ENCODE peak calls at places on chromosomes 3 and 15, in four cellular contexts. I is endothelial cell, N is fibroblast of the conjunctiva, R is kidney. F is an unnamed sample.

GRCh38 chr15:71753346-71753745 is 57.0 kb upstream of the NR2E3 start:
- DNase-seq in I (no peak), N (peak; percentile 23), R (no peak), F (no peak)

GRCh38 chr3:440826-441225 is 244.3 kb downstream of the CHL1 start:
- DNase-seq in I (no peak), N (no peak), R (no peak), F (no peak)

GRCh38 chr3:111590096-111590491 is 5.1 kb downstream of the ZBED2 start:
- DNase-seq in I (no peak), N (no peak), R (no peak), F (no peak)

GRCh38 chr15:48472756-48473155 is 141.5 kb downstream of the DUT start:
- DNase-seq in I (no peak), N (no peak), R (no peak), F (no peak)

GRCh38 chr3:4656059-4656458 is 162.9 kb downstream of the ITPR1 start:
- DNase-seq in I (peak; percentile 72), N (peak; percentile 51), R (peak; percentile 70), F (no peak)

GRCh38 chr15:36210426-36210825 is 369.0 kb upstream of the CDIN1 start:
- DNase-seq in I (no peak), N (no peak), R (no peak), F (no peak)

GRCh38 chr3:48504051-48504946 is at the start of gene SHISA5:
- DNase-seq in I (peak; percentile 73), N (peak; percentile 43), R (peak; percentile 95), F (no peak)

GRCh38 chr3:65793495-65794200 is 245.1 kb downstream of the MAGI1 start:
- DNase-seq in I (no peak), N (no peak), R (no peak), F (peak; percentile 38)

GRCh38 chr3:127680790-127681189 is 8.0 kb downstream of the ABTB1 start:
- DNase-seq in I (no peak), N (no peak), R (peak; percentile 64), F (no peak)

GRCh38 chr15:32119694-32120330 is 89.5 kb downstream of the CHRNA7 start:
- DNase-seq in I (no peak), N (no peak), R (no peak), F (no peak)

GRCh38 chr15:85564686-85565085 is 184.3 kb downstream of the AKAP13 start:
- DNase-seq in I (no peak), N (no peak), R (no peak), F (no peak)

GRCh38 chr15:100687532-100688215 is 85.3 kb downstream of the ASB7 start:
- DNase-seq in I (no peak), N (peak; percentile 78), R (no peak), F (no peak)

GRCh38 chr15:45611305-45611704 is 23.5 kb upstream of the SQOR start:
- DNase-seq in I (no peak), N (no peak), R (no peak), F (no peak)

GRCh38 chr3:30596161-30596560 is 10.2 kb upstream of the TGFBR2 start:
- DNase-seq in I (no peak), N (no peak), R (no peak), F (peak; percentile 76)

GRCh38 chr15:51759557-51760070 is 8.2 kb downstream of the TMOD2 start:
- DNase-seq in I (no peak), N (peak; percentile 93), R (no peak), F (no peak)

GRCh38 chr3:120855665-120856437 is 52.2 kb upstream of the STXBP5L start:
- DNase-seq in I (no peak), N (peak; percentile 3), R (no peak), F (no peak)

GRCh38 chr3:38576131-38577088 is 73.1 kb downstream of the SCN5A start:
- DNase-seq in I (no peak), N (no peak), R (peak; percentile 55), F (no peak)

GRCh38 chr3:123346726-123347125 is 102.2 kb downstream of the ADCY5 start:
- DNase-seq in I (no peak), N (no peak), R (no peak), F (no peak)

GRCh38 chr3:64939747-64940450 is 252.1 kb upstream of the ADAMTS9 start:
- DNase-seq in I (no peak), N (no peak), R (no peak), F (no peak)

GRCh38 chr3:175224051-175224450 is 364.9 kb downstream of the NAALADL2 start:
- DNase-seq in I (no peak), N (no peak), R (no peak), F (no peak)

GRCh38 chr3:177753498-177754155 is 556.3 kb upstream of the TBL1XR1 start:
- DNase-seq in I (no peak), N (no peak), R (peak; percentile 84), F (no peak)

GRCh38 chr3:189322339-189322738 is 150.6 kb downstream of the TPRG1 start:
- DNase-seq in I (no peak), N (no peak), R (no peak), F (no peak)

GRCh38 chr3:154795582-154795981 is 284.5 kb upstream of the MME start:
- DNase-seq in I (no peak), N (peak; percentile 22), R (no peak), F (peak; percentile 69)

GRCh38 chr15:75760689-75761435 is 48.2 kb upstream of the CSPG4 start:
- DNase-seq in I (no peak), N (no peak), R (no peak), F (no peak)

GRCh38 chr3:141114816-141115458 is 63.8 kb downstream of the SPSB4 start:
- DNase-seq in I (peak; percentile 34), N (no peak), R (no peak), F (no peak)

GRCh38 chr15:77942611-77943211 is 134.8 kb downstream of the TBC1D2B start:
- DNase-seq in I (no peak), N (no peak), R (no peak), F (no peak)

GRCh38 chr3:72470899-72471298 is 377.3 kb downstream of the SHQ1 start:
- DNase-seq in I (no peak), N (no peak), R (no peak), F (no peak)

GRCh38 chr3:4984511-4984864 is 5.3 kb downstream of the BHLHE40 start:
- DNase-seq in I (no peak), N (no peak), R (no peak), F (no peak)

GRCh38 chr3:149390316-149390715 is 12.9 kb upstream of the TM4SF1 start:
- DNase-seq in I (no peak), N (no peak), R (no peak), F (no peak)

GRCh38 chr3:194552327-194552949 is 65.6 kb upstream of the ATP13A3 start:
- DNase-seq in I (no peak), N (no peak), R (no peak), F (no peak)

GRCh38 chr15:71659730-71660067 is 150.7 kb upstream of the NR2E3 start:
- DNase-seq in I (no peak), N (no peak), R (no peak), F (no peak)

GRCh38 chr3:163476179-163476578 is 1602.1 kb downstream of the SI start:
- DNase-seq in I (no peak), N (no peak), R (no peak), F (no peak)

GRCh38 chr3:16390581-16390980 is 122.9 kb downstream of the RFTN1 start:
- DNase-seq in I (no peak), N (no peak), R (no peak), F (no peak)

GRCh38 chr3:12924437-12924836 is 83.1 kb upstream of the RPL32 start:
- DNase-seq in I (no peak), N (no peak), R (no peak), F (no peak)

GRCh38 chr3:167733961-167734497 is 663 bp downstream of the PDCD10 start:
- DNase-seq in I (no peak), N (no peak), R (no peak), F (no peak)

F was measured in keratinocyte.